ENCODE peak calls at places on chromosomes 7 and 10, in seven cellular contexts. Y, P, I, J, R, W and Z are unnamed samples.

GRCh38 chr7:75695036-75695435 is 43.7 kb downstream of the HIP1 start:
- DNase-seq in Y (no peak), P (no peak), I (no peak), J (no peak), R (no peak), W (no peak), Z (no peak)

GRCh38 chr7:140653319-140654108 is 12.9 kb upstream of the DENND2A start:
- DNase-seq in Y (peak; percentile 46), P (peak; percentile 84), I (peak; percentile 72), J (peak; percentile 61), R (peak; percentile 90), W (peak; percentile 70), Z (peak; percentile 86)

GRCh38 chr10:101031796-101032636 is 982 bp downstream of the SFXN3 start:
- DNase-seq in Y (peak; percentile 79), P (peak; percentile 88), I (peak; percentile 80), J (peak; percentile 54), R (peak; percentile 90), W (peak; percentile 75), Z (peak; percentile 53)

GRCh38 chr7:24178811-24179210 is 105.2 kb upstream of the NPY start:
- DNase-seq in Y (no peak), P (no peak), I (no peak), J (no peak), R (no peak), W (no peak), Z (no peak)

GRCh38 chr7:78499966-78500365 is 701.4 kb downstream of the PHTF2 start:
- DNase-seq in Y (no peak), P (no peak), I (no peak), J (no peak), R (no peak), W (no peak), Z (no peak)

GRCh38 chr7:139753079-139753692 is 24.6 kb downstream of the HIPK2 start:
- DNase-seq in Y (no peak), P (no peak), I (peak; percentile 43), J (no peak), R (peak; percentile 61), W (no peak), Z (no peak)

GRCh38 chr10:88200637-88201036 is 337.2 kb downstream of the PTEN start:
- DNase-seq in Y (no peak), P (no peak), I (no peak), J (no peak), R (no peak), W (no peak), Z (peak; percentile 50)

GRCh38 chr7:4093492-4093891 is 588.6 kb upstream of the FOXK1 start:
- DNase-seq in Y (no peak), P (no peak), I (no peak), J (no peak), R (no peak), W (no peak), Z (no peak)

GRCh38 chr10:132551093-132551807 is 13.7 kb downstream of the INPP5A start:
- DNase-seq in Y (no peak), P (no peak), I (peak; percentile 85), J (no peak), R (peak; percentile 57), W (no peak), Z (no peak)

GRCh38 chr10:60362461-60362860 is 27.2 kb downstream of the ANK3 start:
- DNase-seq in Y (no peak), P (no peak), I (no peak), J (no peak), R (no peak), W (no peak), Z (no peak)

GRCh38 chr10:80158598-80159127 is 26.1 kb downstream of the PLAC9 start:
- DNase-seq in Y (no peak), P (peak; percentile 98), I (no peak), J (peak; percentile 95), R (no peak), W (peak; percentile 85), Z (no peak)

GRCh38 chr10:131186547-131187253 is 124.8 kb downstream of the TCERG1L start:
- DNase-seq in Y (no peak), P (no peak), I (no peak), J (no peak), R (no peak), W (no peak), Z (no peak)

GRCh38 chr7:33932221-33932620 is 26.9 kb downstream of the BMPER start:
- DNase-seq in Y (no peak), P (no peak), I (no peak), J (no peak), R (no peak), W (no peak), Z (no peak)

GRCh38 chr10:3945026-3945425 is 160.0 kb upstream of the KLF6 start:
- DNase-seq in Y (no peak), P (no peak), I (no peak), J (no peak), R (no peak), W (no peak), Z (no peak)

GRCh38 chr10:69948261-69948660 is 104.4 kb upstream of the MACROH2A2 start:
- DNase-seq in Y (no peak), P (no peak), I (no peak), J (no peak), R (no peak), W (no peak), Z (no peak)

GRCh38 chr7:79790863-79791262 is 337.4 kb upstream of the MAGI2 start:
- DNase-seq in Y (no peak), P (no peak), I (no peak), J (no peak), R (no peak), W (no peak), Z (peak; percentile 20)

GRCh38 chr10:109852004-109852717 is 71.2 kb downstream of the XPNPEP1 start:
- DNase-seq in Y (peak; percentile 49), P (peak; percentile 71), I (peak; percentile 88), J (peak; percentile 63), R (peak; percentile 95), W (peak; percentile 80), Z (peak; percentile 88)

GRCh38 chr10:30862486-30862885 is 169.2 kb downstream of the ZNF438 start:
- DNase-seq in Y (no peak), P (peak; percentile 93), I (no peak), J (no peak), R (no peak), W (no peak), Z (no peak)

GRCh38 chr10:123393170-123393569 is 239.0 kb downstream of the BUB3 start:
- DNase-seq in Y (no peak), P (no peak), I (no peak), J (no peak), R (no peak), W (no peak), Z (no peak)

GRCh38 chr7:20798081-20798693 is 11.5 kb upstream of the SP8 start:
- DNase-seq in Y (no peak), P (peak; percentile 26), I (peak; percentile 44), J (no peak), R (peak; percentile 89), W (no peak), Z (peak; percentile 89)

GRCh38 chr10:99843310-99843709 is 60.9 kb downstream of the ABCC2 start:
- DNase-seq in Y (no peak), P (no peak), I (no peak), J (no peak), R (no peak), W (no peak), Z (peak; percentile 9)

GRCh38 chr7:80766724-80767123 is 128.3 kb downstream of the CD36 start:
- DNase-seq in Y (no peak), P (no peak), I (no peak), J (no peak), R (no peak), W (peak; percentile 39), Z (no peak)

GRCh38 chr10:29815572-29815971 is 180.8 kb upstream of the SVIL start:
- DNase-seq in Y (no peak), P (no peak), I (no peak), J (no peak), R (no peak), W (no peak), Z (no peak)

GRCh38 chr10:126496771-126497545 is 108.7 kb upstream of the ADAM12 start:
- DNase-seq in Y (no peak), P (no peak), I (no peak), J (no peak), R (no peak), W (no peak), Z (no peak)

GRCh38 chr10:93465806-93466675 is 16.1 kb downstream of the MYOF start:
- DNase-seq in Y (no peak), P (peak; percentile 97), I (no peak), J (peak; percentile 89), R (no peak), W (peak; percentile 50), Z (no peak)

GRCh38 chr7:155230169-155230593 is 67.5 kb upstream of the INSIG1 start:
- DNase-seq in Y (no peak), P (peak; percentile 91), I (no peak), J (peak; percentile 97), R (peak; percentile 70), W (no peak), Z (peak; percentile 40)

GRCh38 chr7:134605978-134606923 is 40.4 kb upstream of the BPGM start:
- DNase-seq in Y (peak; percentile 48), P (peak; percentile 62), I (peak; percentile 87), J (peak; percentile 53), R (peak; percentile 78), W (peak; percentile 69), Z (peak; percentile 75)
- H3K4me3 ChIP-seq in Y (no peak overlapping the region), P (no peak overlapping the region), I (no peak overlapping the region), J (no peak overlapping the region), R (no peak overlapping the region), W (no peak overlapping the region), Z (no peak overlapping the region)

DNA sequence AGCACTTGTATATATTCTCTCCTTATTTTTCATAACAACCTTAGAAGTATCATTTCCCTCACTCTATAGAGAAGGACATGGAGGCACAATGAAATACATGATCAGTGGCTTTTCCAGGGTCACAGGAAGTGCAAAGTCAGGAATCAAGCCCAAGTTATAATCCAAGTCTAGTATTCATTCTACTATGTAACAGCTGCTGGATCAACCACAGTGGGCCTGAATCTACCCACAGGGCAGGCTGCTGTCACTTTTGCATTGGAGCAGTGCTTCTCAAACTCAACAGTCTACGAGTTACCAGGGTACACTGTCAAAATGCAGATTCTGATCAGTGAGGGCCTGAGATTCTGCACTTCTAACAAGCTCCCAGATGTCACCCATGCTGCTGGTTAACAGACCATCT is 18.3 kb downstream of the ZDHHC16 start:
- DNase-seq in Y (no peak), P (no peak), I (no peak), J (no peak), R (no peak), W (peak; percentile 0), Z (no peak)
- H3K27ac ChIP-seq in Y (no peak overlapping the region), P (peak overlapping the region; percentile 11), I (no peak overlapping the region), J (no peak overlapping the region), R (no peak overlapping the region), W (no peak overlapping the region), Z (no peak overlapping the region)

GRCh38 chr10:33179056-33179455 is 155.4 kb downstream of the NRP1 start:
- DNase-seq in Y (no peak), P (no peak), I (no peak), J (no peak), R (no peak), W (no peak), Z (no peak)
- H3K36me3 ChIP-seq in Y (no peaks in the 10 kb centered on the region), P (peaks cover 31% of the 10 kb centered on the region), I (no peaks in the 10 kb centered on the region), J (peaks cover 37% of the 10 kb centered on the region), R (peaks cover 44% of the 10 kb centered on the region), W (no peaks in the 10 kb centered on the region), Z (no peaks in the 10 kb centered on the region)

DNA sequence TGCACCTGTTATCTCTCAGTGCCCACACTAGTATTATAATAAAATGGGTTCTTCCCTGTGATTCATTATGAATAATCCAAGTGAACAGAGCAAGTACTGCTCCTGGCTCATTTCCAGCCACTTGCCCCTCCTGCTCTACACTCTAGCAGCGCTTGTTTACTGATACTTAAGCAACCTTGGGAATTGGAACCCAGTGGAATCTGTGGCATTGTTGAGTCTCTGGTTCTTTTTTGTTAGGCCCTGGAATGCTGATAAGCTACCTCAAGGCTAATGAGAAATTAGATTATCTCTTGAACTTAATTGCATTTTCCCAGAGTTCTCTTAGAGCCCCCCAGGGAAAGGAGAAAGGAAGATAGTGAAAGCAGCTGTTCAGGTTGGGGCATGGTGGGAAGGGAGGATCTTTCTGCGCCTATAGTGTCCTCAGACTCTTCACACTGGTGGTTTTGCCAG is 34.0 kb downstream of the PRKAR2B start:
- DNase-seq in Y (no peak), P (peak; percentile 76), I (no peak), J (peak; percentile 45), R (peak; percentile 60), W (peak; percentile 50), Z (peak; percentile 47)
- H3K4me3 ChIP-seq in Y (no peak overlapping the region), P (no peak overlapping the region), I (no peak overlapping the region), J (no peak overlapping the region), R (no peak overlapping the region), W (no peak overlapping the region), Z (no peak overlapping the region)